ENCODE peak calls at places on chromosomes 1 and 21, in nine cellular contexts. E is EH; D is activated naive CD4-positive, alpha-beta T cell treated with anti-CD3 and anti-CD28 coated beads, Interleukin-2, amount 50 U/mL, for 16 hours; M is immature natural killer cell; L is KG1; P is esophagus muscularis mucosa; K is cardiac muscle cell; Z is central memory CD4-positive, alpha-beta T cell; R is kidney glomerular epithelial cell. Q is an unnamed sample.

GRCh38 chr1:42279055-42279454 is 56.0 kb downstream of the FOXJ3 start:
- DNase-seq in E (peak), D (no peak), M (no peak), L (no peak), P (no peak), K (no peak), Z (no peak), R (no peak), Q (no peak)

GRCh38 chr1:165290143-165290542 is 66.4 kb downstream of the LMX1A start:
- DNase-seq in E (peak), D (no peak), M (no peak), L (no peak), P (no peak), K (peak), Z (no peak), R (no peak), Q (no peak)

GRCh38 chr1:12620142-12620865 is 2.3 kb upstream of the DHRS3 start:
- DNase-seq in E (peak), D (no peak), M (peak), L (no peak), P (no peak), K (no peak), Z (peak), R (no peak), Q (no peak)

GRCh38 chr1:199283814-199284213 is 645.0 kb downstream of the PTPRC start:
- DNase-seq in E (no peak), D (no peak), M (no peak), L (no peak), P (no peak), K (no peak), Z (no peak), R (no peak), Q (no peak)

GRCh38 chr1:192805832-192806323 is 3.0 kb upstream of the RGS2 start:
- DNase-seq in E (peak), D (no peak), M (peak), L (peak), P (no peak), K (peak), Z (peak), R (peak), Q (no peak)

GRCh38 chr1:208544058-208544457 is 299.9 kb upstream of the PLXNA2 start:
- DNase-seq in E (peak), D (no peak), M (no peak), L (no peak), P (peak), K (no peak), Z (no peak), R (no peak), Q (no peak)

GRCh38 chr1:37958690-37959089 is 11.8 kb upstream of the INPP5B start:
- DNase-seq in E (peak), D (no peak), M (no peak), L (no peak), P (no peak), K (peak), Z (no peak), R (peak), Q (no peak)

GRCh38 chr1:27241677-27242076 is 7.2 kb downstream of the WDTC1 start:
- DNase-seq in E (no peak), D (no peak), M (peak), L (no peak), P (no peak), K (no peak), Z (no peak), R (no peak), Q (no peak)

GRCh38 chr21:26881504-26882228 is 36.5 kb upstream of the ADAMTS1 start:
- DNase-seq in E (peak), D (no peak), M (no peak), L (peak), P (no peak), K (peak), Z (no peak), R (peak), Q (peak)

GRCh38 chr1:205961970-205962820 is 18.9 kb upstream of the SLC26A9 start:
- DNase-seq in E (peak), D (no peak), M (no peak), L (no peak), P (no peak), K (peak), Z (no peak), R (peak), Q (no peak)

GRCh38 chr1:67110352-67110751 is 24.4 kb downstream of the C1orf141 start:
- DNase-seq in E (no peak), D (no peak), M (no peak), L (peak), P (no peak), K (no peak), Z (no peak), R (no peak), Q (no peak)

GRCh38 chr1:68347415-68347814 is 102.3 kb downstream of the RPE65 start:
- DNase-seq in E (no peak), D (no peak), M (no peak), L (peak), P (no peak), K (no peak), Z (no peak), R (no peak), Q (no peak)

GRCh38 chr1:53568540-53568939 is 109.3 kb downstream of the DMRTB1 start:
- DNase-seq in E (no peak), D (no peak), M (no peak), L (no peak), P (no peak), K (no peak), Z (no peak), R (no peak), Q (no peak)

GRCh38 chr1:181159451-181160151 is 71.1 kb downstream of the IER5 start:
- DNase-seq in E (peak), D (peak), M (peak), L (no peak), P (no peak), K (peak), Z (peak), R (peak), Q (no peak)

GRCh38 chr1:44010935-44011610 is 19.7 kb downstream of the CCDC24 start:
- DNase-seq in E (no peak), D (no peak), M (no peak), L (no peak), P (no peak), K (no peak), Z (no peak), R (no peak), Q (no peak)

GRCh38 chr1:221117133-221117532 is 237.9 kb downstream of the HLX start:
- DNase-seq in E (no peak), D (no peak), M (no peak), L (no peak), P (no peak), K (no peak), Z (no peak), R (no peak), Q (no peak)

GRCh38 chr1:83026745-83027144 is 972.2 kb downstream of the TTLL7 start:
- DNase-seq in E (peak), D (no peak), M (no peak), L (no peak), P (no peak), K (no peak), Z (no peak), R (no peak), Q (no peak)

GRCh38 chr21:44765231-44766013 is 36.2 kb downstream of the UBE2G2 start:
- DNase-seq in E (peak), D (no peak), M (peak), L (no peak), P (no peak), K (peak), Z (peak), R (no peak), Q (no peak)

Q was measured in neuronal stem cell.